ENCODE peak calls at places on chromosomes 4 and X, in seven cellular contexts. D is foreskin keratinocyte, B is fibroblast of lung, C is lung, Y is ovary, X is RWPE1, L is heart right ventricle. T is an unnamed sample.

GRCh38 chr4:87527446-87528240 is 1.5 kb downstream of the SPARCL1 start:
- DNase-seq in D (no peak), B (peak), C (no peak), Y (peak), X (no peak), L (no peak), T (no peak)

GRCh38 chr4:7515390-7515902 is 80.7 kb upstream of the PSAPL1 start:
- DNase-seq in D (no peak), B (no peak), C (no peak), Y (peak), X (no peak), L (no peak), T (no peak)

GRCh38 chr4:188993871-188994270 is 854.6 kb downstream of the TRIML1 start:
- DNase-seq in D (no peak), B (no peak), C (no peak), Y (no peak), X (no peak), L (no peak), T (no peak)

GRCh38 chrX:123971963-123972362 is 10.5 kb downstream of the STAG2 start:
- DNase-seq in D (no peak), B (no peak), C (no peak), Y (no peak), X (no peak), L (no peak), T (no peak)

GRCh38 chr4:156475322-156475721 is 496.3 kb downstream of the PDGFC start:
- DNase-seq in D (peak), B (peak), C (no peak), Y (no peak), X (peak), L (no peak), T (no peak)

GRCh38 chr4:22720091-22720490 is 27.4 kb downstream of the GBA3 start:
- DNase-seq in D (no peak), B (peak), C (no peak), Y (no peak), X (no peak), L (no peak), T (no peak)

GRCh38 chr4:186296481-186296880 is 30.5 kb downstream of the F11 start:
- DNase-seq in D (no peak), B (no peak), C (no peak), Y (no peak), X (no peak), L (no peak), T (no peak)

GRCh38 chrX:39725928-39726619 is 371.7 kb downstream of the BCOR start:
- DNase-seq in D (no peak), B (peak), C (no peak), Y (no peak), X (peak), L (no peak), T (no peak)

GRCh38 chrX:82648062-82648461 is 860.0 kb upstream of the POU3F4 start:
- DNase-seq in D (no peak), B (no peak), C (no peak), Y (no peak), X (peak), L (no peak), T (no peak)
- TF ChIP-seq CTCF in D (no peak), B (no peak), C (no peak), Y (no peak), X (no peak), L (no peak), T (no peak)

GRCh38 chrX:81263067-81263466 is 61.2 kb downstream of the SH3BGRL start:
- DNase-seq in D (no peak), B (no peak), C (no peak), Y (no peak), X (no peak), L (no peak), T (no peak)
- H3K27ac ChIP-seq in D (no peak), B (no peak), C (no peak), Y (no peak), X (no peak), L (no peak), T (no peak)

DNA sequence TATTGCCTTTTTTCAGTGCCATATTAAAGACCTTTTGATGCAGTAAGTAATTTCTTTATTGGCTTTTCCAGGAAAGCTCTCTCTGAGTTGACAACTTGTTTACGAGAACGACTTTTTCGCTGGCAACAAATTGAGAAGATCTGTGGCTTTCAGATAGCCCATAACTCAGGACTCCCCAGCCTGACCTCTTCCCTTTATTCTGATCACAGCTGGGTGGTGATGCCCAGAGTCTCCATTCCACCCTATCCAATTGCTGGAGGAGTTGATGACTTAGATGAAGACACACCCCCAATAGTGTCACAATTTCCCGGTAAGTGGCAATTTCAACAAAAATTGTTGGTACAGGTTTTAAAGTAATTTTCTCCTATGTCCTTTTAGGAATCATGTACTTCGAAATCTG is 148.1 kb downstream of the STIM2 start:
- DNase-seq in D (no peak), B (no peak), C (no peak), Y (no peak), X (no peak), L (no peak), T (no peak)
- TF ChIP-seq CTCF in D (no peak), B (no peak), C (no peak), Y (no peak), X (no peak), L (no peak), T (no peak)

GRCh38 chr4:24856586-24856985 is 56.3 kb downstream of the CCDC149 start:
- DNase-seq in D (no peak), B (peak), C (no peak), Y (no peak), X (no peak), L (peak), T (no peak)
- H3K27ac ChIP-seq in D (no peak), B (no peak), C (no peak), Y (no peak), X (no peak), L (no peak), T (no peak)

GRCh38 chr4:112377701-112378620 is 80.8 kb downstream of the ALPK1 start:
- DNase-seq in D (no peak), B (no peak), C (no peak), Y (no peak), X (no peak), L (no peak), T (no peak)
- TF ChIP-seq CTCF in D (no peak), B (no peak), C (no peak), Y (no peak), X (no peak), L (no peak), T (no peak)

T was measured in right atrium auricular region.